ENCODE peak calls at places on chromosomes 13 and 19, in nine cellular contexts. T, C, F, G, Z, V, D, Q and S are unnamed samples.

GRCh38 chr13:51632643-51633357 is 48.5 kb downstream of the WDFY2 start:
- DNase-seq in T (no peak), C (no peak), F (no peak), G (no peak), Z (no peak), V (no peak), D (no peak), Q (no peak), S (no peak)

GRCh38 chr19:31350693-31351211 is 1.5 kb upstream of the TSHZ3 start:
- DNase-seq in T (no peak), C (no peak), F (peak; percentile 66), G (peak; percentile 47), Z (peak; percentile 65), V (peak; percentile 41), D (no peak), Q (peak; percentile 53), S (peak; percentile 70)

GRCh38 chr13:73417012-73417615 is 358.3 kb downstream of the KLF5 start:
- DNase-seq in T (no peak), C (no peak), F (no peak), G (no peak), Z (no peak), V (no peak), D (no peak), Q (no peak), S (peak; percentile 63)

GRCh38 chr19:14432817-14433453 is at the start of gene PKN1:
- DNase-seq in T (no peak), C (no peak), F (peak; percentile 80), G (peak; percentile 50), Z (peak; percentile 74), V (peak; percentile 59), D (peak; percentile 52), Q (peak; percentile 36), S (no peak)

GRCh38 chr13:110616103-110617101 is 1.1 kb downstream of the NAXD start:
- DNase-seq in T (peak; percentile 30), C (no peak), F (no peak), G (peak; percentile 74), Z (no peak), V (peak; percentile 52), D (peak; percentile 52), Q (peak; percentile 54), S (peak; percentile 82)

GRCh38 chr13:49669735-49670309 is 21.5 kb downstream of the EBPL start:
- DNase-seq in T (no peak), C (no peak), F (peak; percentile 33), G (peak; percentile 73), Z (peak; percentile 70), V (peak; percentile 60), D (peak; percentile 40), Q (peak; percentile 86), S (peak; percentile 74)

GRCh38 chr13:67048084-67048792 is 181.9 kb downstream of the PCDH9 start:
- DNase-seq in T (no peak), C (no peak), F (no peak), G (no peak), Z (no peak), V (no peak), D (no peak), Q (peak; percentile 91), S (peak; percentile 14)

GRCh38 chr13:106418556-106418955 is 116.9 kb downstream of the EFNB2 start:
- DNase-seq in T (no peak), C (no peak), F (no peak), G (no peak), Z (no peak), V (no peak), D (no peak), Q (peak; percentile 71), S (peak; percentile 27)

GRCh38 chr13:40660692-40661091 is 5.7 kb downstream of the FOXO1 start:
- DNase-seq in T (no peak), C (no peak), F (no peak), G (no peak), Z (no peak), V (no peak), D (no peak), Q (no peak), S (no peak)

GRCh38 chr19:2332341-2333026 is 4.0 kb downstream of the SPPL2B start:
- DNase-seq in T (no peak), C (no peak), F (peak; percentile 38), G (no peak), Z (peak; percentile 92), V (peak; percentile 69), D (peak; percentile 65), Q (no peak), S (no peak)

GRCh38 chr19:2193807-2194206 is 30.1 kb downstream of the DOT1L start:
- DNase-seq in T (no peak), C (no peak), F (no peak), G (no peak), Z (no peak), V (no peak), D (no peak), Q (no peak), S (no peak)

GRCh38 chr19:8161135-8161646 is 11.8 kb upstream of the FBN3 start:
- DNase-seq in T (no peak), C (no peak), F (no peak), G (no peak), Z (peak; percentile 45), V (no peak), D (no peak), Q (peak; percentile 17), S (no peak)

GRCh38 chr13:59479629-59480028 is 684.1 kb downstream of the DIAPH3 start:
- DNase-seq in T (no peak), C (no peak), F (no peak), G (no peak), Z (no peak), V (no peak), D (no peak), Q (no peak), S (no peak)

GRCh38 chr13:59477011-59477410 is 686.7 kb downstream of the DIAPH3 start:
- DNase-seq in T (no peak), C (no peak), F (no peak), G (no peak), Z (peak; percentile 23), V (no peak), D (no peak), Q (no peak), S (no peak)

GRCh38 chr13:59480398-59480797 is 683.3 kb downstream of the DIAPH3 start:
- DNase-seq in T (no peak), C (no peak), F (no peak), G (no peak), Z (no peak), V (no peak), D (no peak), Q (no peak), S (no peak)

GRCh38 chr13:59480857-59481256 is 682.9 kb downstream of the DIAPH3 start:
- DNase-seq in T (no peak), C (no peak), F (no peak), G (no peak), Z (no peak), V (no peak), D (no peak), Q (no peak), S (no peak)

GRCh38 chr13:59478908-59479307 is 684.8 kb downstream of the DIAPH3 start:
- DNase-seq in T (no peak), C (no peak), F (no peak), G (no peak), Z (no peak), V (no peak), D (no peak), Q (no peak), S (no peak)
- H3K4me3 ChIP-seq in T (no peak overlapping the region), C (no peak overlapping the region), F (no peak overlapping the region), G (no peak overlapping the region), Z (no peak overlapping the region), V (no peak overlapping the region), D (no peak overlapping the region), Q (no peak overlapping the region), S (no peak overlapping the region)

DNA sequence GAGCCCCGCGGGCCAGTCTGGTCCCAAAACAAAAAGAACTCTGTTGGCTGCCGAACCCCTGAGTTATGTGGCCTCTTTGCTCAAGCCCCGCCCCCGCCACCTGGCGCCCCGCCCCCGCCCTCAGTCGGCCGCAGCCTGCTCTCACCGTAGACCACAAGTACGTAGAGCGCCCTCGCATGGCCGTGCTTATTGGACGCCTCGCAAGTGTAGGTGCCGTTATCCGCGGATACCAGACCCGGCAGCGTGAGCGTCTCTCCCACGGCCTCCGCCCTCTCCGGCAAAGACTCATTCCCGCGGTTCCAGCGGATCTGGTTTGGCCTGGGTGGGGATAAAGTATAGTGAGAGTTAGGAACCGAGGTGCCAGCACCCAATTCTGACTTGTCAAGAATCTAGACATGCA is 5.5 kb upstream of the ZNF428 start:
- DNase-seq in T (no peak), C (no peak), F (peak; percentile 63), G (peak; percentile 48), Z (no peak), V (peak; percentile 82), D (peak; percentile 85), Q (peak; percentile 41), S (peak; percentile 71)
- TF ChIP-seq CTCF in T (no peak), C (no peak), F (no peak), G (no peak), Z (no peak), V (no peak), D (peak; percentile 16), Q (no peak), S (peak; percentile 39)

DNA sequence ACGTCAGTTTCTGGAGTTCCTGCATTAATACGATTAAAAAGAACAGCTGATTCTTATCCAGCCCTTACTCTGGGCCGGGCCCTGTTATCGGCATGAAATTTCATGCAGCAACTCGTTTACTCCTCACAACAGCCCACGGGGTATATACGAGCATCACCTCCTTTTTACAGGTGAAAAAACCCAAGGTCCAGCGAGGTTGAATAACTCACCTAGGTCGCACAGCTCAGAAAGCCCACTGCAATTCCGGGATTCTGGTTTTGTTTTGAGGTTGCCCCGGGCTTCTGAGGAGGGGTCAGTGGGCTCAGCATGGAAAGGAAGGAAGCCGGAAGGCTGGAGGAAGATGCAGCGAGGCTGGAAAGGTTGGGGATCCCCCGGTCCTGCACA is 577 bp upstream of the ACP7 start:
- DNase-seq in T (no peak), C (no peak), F (no peak), G (no peak), Z (no peak), V (no peak), D (no peak), Q (peak; percentile 5), S (peak; percentile 44)
- H3K4me3 ChIP-seq in T (peak overlapping the region; percentile 13), C (peak overlapping the region; percentile 27), F (no peak overlapping the region), G (no peak overlapping the region), Z (no peak overlapping the region), V (no peak overlapping the region), D (no peak overlapping the region), Q (no peak overlapping the region), S (peak overlapping the region; percentile 46)

GRCh38 chr13:79829880-79830279 is 348.9 kb downstream of the NDFIP2 start:
- DNase-seq in T (no peak), C (no peak), F (no peak), G (no peak), Z (no peak), V (no peak), D (no peak), Q (no peak), S (no peak)

GRCh38 chr13:79831556-79831955 is 350.6 kb downstream of the NDFIP2 start:
- DNase-seq in T (no peak), C (no peak), F (no peak), G (no peak), Z (no peak), V (no peak), D (no peak), Q (no peak), S (no peak)

GRCh38 chr13:79833972-79834371 is 353.0 kb downstream of the NDFIP2 start:
- DNase-seq in T (no peak), C (no peak), F (no peak), G (no peak), Z (no peak), V (no peak), D (no peak), Q (no peak), S (no peak)

GRCh38 chr13:79830426-79830825 is 349.5 kb downstream of the NDFIP2 start:
- DNase-seq in T (no peak), C (no peak), F (no peak), G (no peak), Z (no peak), V (no peak), D (no peak), Q (no peak), S (no peak)

GRCh38 chr13:79830945-79831344 is 350.0 kb downstream of the NDFIP2 start:
- DNase-seq in T (no peak), C (no peak), F (no peak), G (no peak), Z (no peak), V (no peak), D (no peak), Q (no peak), S (no peak)
- TF ChIP-seq CTCF in T (no peak), C (no peak), F (no peak), G (no peak), Z (no peak), V (no peak), D (no peak), Q (no peak), S (no peak)